ENCODE peak calls at places on chromosomes 11 and 22, in eight cellular contexts. W is stomach, B is SK-N-SH, L is H1, X is prostate gland, Y is esophagus muscularis mucosa, D is transverse colon, H is GM23338. N is an unnamed sample. For H3K4me1, the result is how much of the 10 kb centered on the place peaks cover.

GRCh38 chr11:127693686-127694085 is 693.1 kb upstream of the KIRREL3 start:
- DNase-seq in H (no peak), X (no peak), L (no peak), D (no peak), B (no peak), W (no peak), Y (no peak), N (no peak)

GRCh38 chr11:117179048-117179999 is 781 bp downstream of the SIDT2 start:
- DNase-seq in B (no peak), X (no peak), Y (no peak), W (peak), D (peak), H (no peak), L (no peak), N (peak)

GRCh38 chr22:39556970-39557811 is 13.4 kb upstream of the CACNA1I start:
- DNase-seq in B (peak), D (no peak), X (no peak), Y (no peak), W (no peak), L (no peak), H (peak), N (no peak)

GRCh38 chr11:131675489-131675888 is 305.1 kb downstream of the NTM start:
- DNase-seq in Y (no peak), L (no peak), W (no peak), B (no peak), H (no peak), X (no peak), D (no peak), N (peak)

GRCh38 chr11:1932681-1933080 is 13.2 kb downstream of the TNNT3 start:
- DNase-seq in D (no peak), L (no peak), Y (no peak), B (no peak), H (no peak), W (no peak), X (no peak), N (no peak)

GRCh38 chr11:14499178-14499559 is 442 bp downstream of the COPB1 start:
- DNase-seq in B (no peak), X (peak), W (peak), L (no peak), D (peak), H (peak), Y (no peak), N (no peak)

GRCh38 chr11:69352715-69353325 is 58.9 kb downstream of the MYEOV start:
- DNase-seq in D (peak), H (no peak), W (peak), X (no peak), Y (peak), L (peak), B (no peak), N (peak)

GRCh38 chr11:61978703-61979661 is 11.5 kb upstream of the FTH1 start:
- DNase-seq in D (no peak), Y (peak), B (no peak), X (no peak), W (no peak), H (no peak), L (no peak), N (no peak)

GRCh38 chr11:70548976-70549375 is 150.6 kb downstream of the CTTN start:
- DNase-seq in X (no peak), D (no peak), W (no peak), H (peak), Y (no peak), B (no peak), L (no peak), N (no peak)

GRCh38 chr22:29030016-29030617 is 31.5 kb downstream of the C22orf31 start:
- DNase-seq in Y (no peak), L (no peak), D (no peak), B (no peak), W (peak), H (peak), X (no peak), N (no peak)

GRCh38 chr11:26443617-26444016 is 111.7 kb downstream of the ANO3 start:
- DNase-seq in W (no peak), H (no peak), Y (no peak), X (no peak), L (no peak), B (no peak), D (no peak), N (no peak)

GRCh38 chr22:22716136-22716535 is 71.7 kb downstream of the GGTLC2 start:
- DNase-seq in D (no peak), W (no peak), Y (no peak), B (no peak), X (no peak), H (no peak), L (no peak), N (no peak)

GRCh38 chr11:3049430-3050243 is 7.6 kb downstream of the CARS1 start:
- DNase-seq in W (peak), L (no peak), X (peak), D (peak), B (peak), H (no peak), Y (no peak), N (peak)

GRCh38 chr22:22425783-22426624 is 82.5 kb downstream of the ZNF280B start:
- DNase-seq in B (no peak), L (no peak), D (no peak), X (no peak), H (no peak), W (no peak), Y (peak), N (no peak)

GRCh38 chr11:8531982-8532381 is 62.0 kb downstream of the STK33 start:
- DNase-seq in Y (no peak), B (no peak), W (no peak), H (no peak), D (no peak), X (no peak), L (no peak), N (no peak)

GRCh38 chr11:101706541-101706940 is 122.7 kb upstream of the TRPC6 start:
- DNase-seq in Y (no peak), L (no peak), W (no peak), X (no peak), B (no peak), D (no peak), H (no peak), N (no peak)

GRCh38 chr22:47837703-47838102 is 1075.3 kb downstream of the TBC1D22A start:
- DNase-seq in Y (no peak), L (peak), B (peak), W (no peak), D (no peak), H (peak), X (no peak), N (no peak)

GRCh38 chr22:26722159-26722558 is 64.8 kb downstream of the MIAT start:
- DNase-seq in B (no peak), W (no peak), X (no peak), Y (no peak), L (no peak), H (no peak), D (no peak), N (no peak)

GRCh38 chr11:126345759-126346585 is 9.5 kb upstream of the ST3GAL4 start:
- DNase-seq in H (no peak), L (no peak), X (no peak), B (no peak), Y (no peak), D (no peak), W (no peak), N (no peak)

GRCh38 chr22:24894220-24894975 is 52.1 kb downstream of the LHFPL7 start:
- DNase-seq in X (peak), H (peak), B (peak), W (peak), Y (peak), D (peak), L (no peak), N (peak)

GRCh38 chr11:61739966-61740365 is 12.5 kb upstream of the MYRF start:
- DNase-seq in X (no peak), D (no peak), H (no peak), L (no peak), B (no peak), Y (no peak), W (no peak), N (no peak)

GRCh38 chr11:16924826-16925494 is 89.3 kb downstream of the PLEKHA7 start:
- DNase-seq in D (peak), B (peak), H (peak), X (peak), Y (no peak), W (peak), L (no peak), N (peak)

GRCh38 chr11:35717043-35717442 is 54.5 kb downstream of the TRIM44 start:
- DNase-seq in X (no peak), B (no peak), H (peak), D (no peak), W (no peak), Y (no peak), L (no peak), N (no peak)

GRCh38 chr22:29268511-29269229 is 602 bp downstream of the EWSR1 start:
- DNase-seq in D (peak), X (peak), H (peak), Y (no peak), L (no peak), W (peak), B (peak), N (peak)

GRCh38 chr11:1564535-1565172 is 7.4 kb downstream of the DUSP8 start:
- DNase-seq in D (peak), B (peak), L (no peak), W (no peak), X (no peak), H (peak), Y (no peak), N (no peak)

GRCh38 chr22:22684605-22685561 is 40.5 kb downstream of the GGTLC2 start:
- DNase-seq in W (no peak), D (peak), X (no peak), B (no peak), L (no peak), H (peak), Y (no peak), N (no peak)

GRCh38 chr22:29128891-29129643 is 56.2 kb downstream of the KREMEN1 start:
- DNase-seq in Y (no peak), B (no peak), X (no peak), W (no peak), H (no peak), D (no peak), L (no peak), N (peak)

GRCh38 chr11:67289651-67290479 is 762 bp downstream of the ANKRD13D start:
- DNase-seq in Y (no peak), H (peak), L (no peak), D (no peak), W (no peak), X (no peak), B (peak), N (no peak)

GRCh38 chr11:67287355-67288197 is 1.5 kb upstream of the ANKRD13D start:
- DNase-seq in H (no peak), D (no peak), X (no peak), B (no peak), W (no peak), Y (no peak), L (no peak), N (no peak)

GRCh38 chr11:67289226-67289650 is at the start of gene ANKRD13D:
- DNase-seq in H (no peak), X (no peak), L (no peak), B (no peak), W (peak), D (no peak), Y (no peak), N (peak)

GRCh38 chr11:67288198-67288451 is 978 bp upstream of the ANKRD13D start:
- DNase-seq in H (no peak), W (no peak), B (no peak), X (no peak), D (no peak), L (no peak), Y (no peak), N (no peak)

GRCh38 chr11:67288452-67289225 is 464 bp upstream of the ANKRD13D start:
- DNase-seq in X (peak), W (peak), L (no peak), D (peak), H (peak), B (peak), Y (peak), N (peak)
- H3K4me1 ChIP-seq in X (under half), W (half or more), L (under half), D (under half), H (under half), B (under half), Y (half or more), N (half or more)

GRCh38 chr22:30321461-30321860 is 5.3 kb downstream of the TBC1D10A start:
- DNase-seq in L (no peak), B (no peak), H (no peak), D (no peak), W (no peak), X (no peak), Y (no peak), N (no peak)
- H3K27ac ChIP-seq in L (no peak), B (no peak), H (no peak), D (no peak), W (no peak), X (no peak), Y (peak), N (no peak)

GRCh38 chr22:19535001-19535400 is 10.8 kb upstream of the CLDN5 start:
- DNase-seq in W (no peak), X (no peak), B (no peak), D (no peak), L (no peak), H (no peak), Y (no peak), N (no peak)
- TF ChIP-seq POLR2AphosphoS5 in W (no peak), X (peak), B (no peak), D (no peak), L (no peak), H (no peak), Y (no peak), N (no peak)

GRCh38 chr11:11533751-11534150 is 88.1 kb downstream of the GALNT18 start:
- DNase-seq in W (no peak), H (no peak), X (no peak), L (no peak), Y (no peak), B (no peak), D (no peak), N (no peak)
- H3K4me1 ChIP-seq in W (under half), H (under half), X (under half), L (under half), Y (half or more), B (under half), D (under half), N (under half)

GRCh38 chr11:72005347-72006260 is 6.9 kb downstream of the IL18BP start:
- DNase-seq in H (no peak), W (no peak), B (no peak), L (no peak), Y (no peak), X (no peak), D (no peak), N (no peak)
- H3K27ac ChIP-seq in H (no peak), W (no peak), B (peak), L (no peak), Y (peak), X (no peak), D (no peak), N (no peak)

DNA sequence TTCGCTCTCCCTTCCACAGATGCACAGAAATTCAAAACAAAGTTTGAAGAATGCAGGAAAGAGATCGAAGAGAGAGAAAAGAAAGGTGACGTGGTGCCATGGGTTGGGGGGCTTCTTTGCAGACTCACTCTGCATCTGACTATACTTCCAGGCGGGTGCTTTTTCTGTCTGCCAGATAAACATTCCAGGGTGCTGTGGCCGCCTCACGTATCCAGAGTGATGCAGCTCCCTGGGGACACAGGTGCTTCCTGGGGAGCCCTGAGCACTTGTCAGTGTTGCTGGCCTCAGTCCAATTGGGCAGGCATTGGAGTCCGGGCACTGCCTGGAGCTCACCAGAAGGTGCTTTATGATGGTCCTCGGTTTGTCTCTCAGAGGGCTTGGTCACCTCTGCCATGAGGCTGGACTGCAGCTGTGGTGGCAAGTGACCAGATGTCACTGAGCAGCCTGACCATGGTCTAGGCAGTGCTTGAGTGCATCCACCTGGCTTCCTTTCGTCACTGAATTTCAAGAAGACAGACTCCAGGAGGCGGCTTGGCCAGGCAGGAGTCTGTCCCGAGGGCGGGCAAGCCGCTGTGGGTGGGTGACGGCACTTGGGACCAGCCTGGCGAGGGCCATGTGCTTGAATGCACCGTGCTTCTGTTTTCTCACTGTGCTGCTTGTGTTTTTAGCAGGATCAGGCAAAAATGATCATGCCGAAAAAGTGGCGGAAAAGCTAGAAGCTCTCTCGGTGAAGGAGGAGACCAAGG is 5.1 kb upstream of the ZDHHC8 start:
- DNase-seq in Y (no peak), X (no peak), D (no peak), L (no peak), H (no peak), W (no peak), B (no peak), N (no peak)
- TF ChIP-seq POLR2AphosphoS5 in Y (no peak), X (no peak), D (no peak), L (peak), H (no peak), W (no peak), B (no peak), N (no peak)

DNA sequence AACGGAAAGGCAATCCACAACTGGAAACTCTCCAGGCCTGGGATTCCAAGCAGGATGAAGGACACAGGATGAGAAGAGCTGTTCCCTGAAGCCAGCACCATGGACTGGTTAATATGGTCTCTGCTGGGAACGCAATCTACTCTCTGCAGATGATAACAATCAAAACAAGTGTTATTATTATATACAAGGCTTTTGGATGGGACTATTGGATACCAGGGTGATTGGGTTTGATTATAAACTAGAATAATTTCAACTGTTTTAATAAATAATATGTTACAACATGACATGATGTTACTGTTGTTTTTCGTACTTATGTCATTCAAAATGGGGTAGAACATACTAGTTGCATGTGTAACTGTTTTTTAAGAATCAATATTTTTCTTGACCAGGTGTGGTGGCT is at the start of gene OR52R1:
- DNase-seq in W (no peak), D (no peak), B (no peak), X (no peak), Y (no peak), L (no peak), H (no peak), N (no peak)
- H3K4me1 ChIP-seq in W (under half), D (under half), B (under half), X (under half), Y (under half), L (under half), H (under half), N (under half)

DNA sequence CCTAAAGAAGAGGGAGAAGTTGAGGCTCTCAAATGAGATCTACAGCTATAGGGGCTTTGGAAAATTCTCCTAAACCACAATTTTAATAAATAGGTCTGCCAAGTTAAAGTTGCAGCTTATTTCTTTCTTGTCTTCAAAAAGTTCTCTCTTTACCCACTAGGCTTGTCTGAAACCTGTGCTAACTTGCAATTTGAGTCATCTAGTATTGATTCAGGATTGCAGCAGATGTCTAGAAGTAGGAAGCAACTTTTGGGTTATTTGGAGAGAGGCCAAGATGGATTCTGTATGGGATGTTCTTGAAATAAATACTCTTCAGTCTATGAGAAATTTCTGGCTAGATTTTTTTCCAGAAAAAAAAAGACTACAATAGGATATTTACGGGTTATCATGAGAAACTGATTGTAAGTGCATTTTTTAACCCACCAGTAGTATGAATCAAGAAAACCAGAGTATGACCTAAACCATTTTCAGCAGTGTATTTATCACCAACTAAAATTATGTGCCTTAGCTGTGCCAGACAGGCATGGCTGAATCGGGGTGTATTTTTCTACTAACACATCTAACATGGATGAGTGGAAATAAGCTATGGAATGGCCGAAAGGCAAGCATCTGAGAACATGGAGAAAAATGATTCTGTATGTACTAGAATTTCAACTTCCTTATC is 4.9 kb upstream of the RAB38 start:
- DNase-seq in L (no peak), W (no peak), X (peak), B (no peak), D (no peak), H (no peak), Y (no peak), N (no peak)
- H3K27ac ChIP-seq in L (no peak), W (no peak), X (no peak), B (no peak), D (no peak), H (no peak), Y (no peak), N (peak)

N was measured in suprapubic skin.